ENCODE peak calls at places on chromosome X, in four cellular contexts. E is K562, O is HepG2, U is HCT116. C is an unnamed sample.

GRCh38 chrX:112851806-112852205 is 11.2 kb upstream of the AMOT start:
- DNase-seq in E (no peak), O (no peak), U (no peak), C (no peak)

GRCh38 chrX:19030805-19031204 is 46.9 kb upstream of the PHKA2 start:
- DNase-seq in E (no peak), O (no peak), U (no peak), C (no peak)

GRCh38 chrX:19673334-19674040 is 158.2 kb upstream of the MAP3K15 start:
- DNase-seq in E (no peak), O (peak; percentile 31), U (peak; percentile 82), C (no peak)

GRCh38 chrX:70960728-70961127 is 29.8 kb upstream of the SLC7A3 start:
- DNase-seq in E (no peak), O (no peak), U (no peak), C (no peak)

GRCh38 chrX:71060127-71060526 is 8.0 kb downstream of the SNX12 start:
- DNase-seq in E (no peak), O (no peak), U (no peak), C (no peak)

GRCh38 chrX:19958530-19959486 is 32.1 kb downstream of the BCLAF3 start:
- DNase-seq in E (no peak), O (peak; percentile 57), U (no peak), C (no peak)

GRCh38 chrX:36867143-36867542 is 141.0 kb upstream of the FAM47C start:
- DNase-seq in E (peak; percentile 10), O (peak; percentile 2), U (no peak), C (no peak)

GRCh38 chrX:37652589-37653271 is 32.9 kb upstream of the XK start:
- DNase-seq in E (peak; percentile 73), O (no peak), U (no peak), C (no peak)

GRCh38 chrX:125210146-125210545 is 109.5 kb upstream of the TEX13C start:
- DNase-seq in E (no peak), O (no peak), U (no peak), C (no peak)

GRCh38 chrX:12309733-12310054 is 171.4 kb downstream of the FRMPD4 start:
- DNase-seq in E (no peak), O (no peak), U (no peak), C (no peak)

GRCh38 chrX:63250253-63250868 is 100.8 kb downstream of the SPIN4 start:
- DNase-seq in E (peak; percentile 19), O (peak; percentile 61), U (peak; percentile 69), C (peak; percentile 56)

GRCh38 chrX:140765043-140765784 is 55.7 kb downstream of the LINC00632 start:
- DNase-seq in E (no peak), O (no peak), U (no peak), C (no peak)

GRCh38 chrX:22056235-22056634 is 24.1 kb downstream of the PHEX start:
- DNase-seq in E (no peak), O (no peak), U (no peak), C (no peak)

GRCh38 chrX:134732676-134733075 is 74.4 kb upstream of the PLAC1 start:
- DNase-seq in E (no peak), O (no peak), U (no peak), C (no peak)

GRCh38 chrX:106987488-106987887 is 12.5 kb downstream of the MORC4 start:
- DNase-seq in E (no peak), O (no peak), U (no peak), C (no peak)

GRCh38 chrX:128504496-128504895 is 452.3 kb upstream of the ACTRT1 start:
- DNase-seq in E (no peak), O (no peak), U (no peak), C (no peak)

GRCh38 chrX:71178908-71179307 is 34.3 kb downstream of the NLGN3 start:
- DNase-seq in E (peak; percentile 52), O (peak; percentile 54), U (peak; percentile 39), C (peak; percentile 50)

GRCh38 chrX:54807524-54808108 is at the start of gene MAGED2:
- DNase-seq in E (peak; percentile 15), O (no peak), U (no peak), C (no peak)

GRCh38 chrX:346034-346813 is 27.6 kb upstream of the GTPBP6 start:
- DNase-seq in E (no peak), O (no peak), U (no peak), C (no peak)

GRCh38 chrX:134764202-134764785 is 106.0 kb upstream of the PLAC1 start:
- DNase-seq in E (peak; percentile 73), O (peak; percentile 64), U (peak; percentile 57), C (peak; percentile 61)

GRCh38 chrX:110051559-110051958 is 48.6 kb downstream of the TMEM164 start:
- DNase-seq in E (no peak), O (no peak), U (no peak), C (no peak)

GRCh38 chrX:15525664-15526416 is 25.2 kb downstream of the BMX start:
- DNase-seq in E (no peak), O (no peak), U (no peak), C (no peak)

GRCh38 chrX:16870095-16870860 is at the start of gene RBBP7:
- DNase-seq in E (peak; percentile 94), O (peak; percentile 78), U (peak; percentile 67), C (no peak)

GRCh38 chrX:115344885-115345653 is 55.6 kb downstream of the LUZP4 start:
- DNase-seq in E (no peak), O (peak; percentile 91), U (peak; percentile 29), C (peak; percentile 36)

GRCh38 chrX:115017455-115017854 is at the start of gene IL13RA2:
- DNase-seq in E (peak; percentile 33), O (no peak), U (no peak), C (no peak)

DNA sequence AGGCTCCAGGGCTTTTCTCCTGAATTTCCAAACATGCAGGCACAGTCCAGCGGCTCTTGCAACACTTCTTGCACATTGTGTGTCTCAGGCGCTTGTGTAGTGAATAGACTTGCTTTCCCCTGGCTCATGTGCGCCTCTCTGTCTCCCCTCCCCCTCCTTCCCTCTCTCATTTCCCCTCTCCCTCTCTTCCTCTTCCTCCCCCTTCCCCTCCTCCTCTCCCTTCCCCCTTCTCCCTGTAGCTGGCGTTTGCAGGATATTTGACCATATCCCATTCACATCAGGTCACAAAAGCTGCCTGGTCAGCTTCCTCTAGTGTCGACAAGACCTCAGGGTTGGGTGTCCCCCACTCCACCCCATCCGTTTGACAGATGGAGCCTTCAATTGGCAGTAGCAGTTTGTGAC is 2.4 kb downstream of the CHST7 start:
- DNase-seq in E (no peak), O (peak; percentile 48), U (no peak), C (no peak)
- TF ChIP-seq SIN3A in E (no peak), O (no peak), U (no peak), C (no peak)

DNA sequence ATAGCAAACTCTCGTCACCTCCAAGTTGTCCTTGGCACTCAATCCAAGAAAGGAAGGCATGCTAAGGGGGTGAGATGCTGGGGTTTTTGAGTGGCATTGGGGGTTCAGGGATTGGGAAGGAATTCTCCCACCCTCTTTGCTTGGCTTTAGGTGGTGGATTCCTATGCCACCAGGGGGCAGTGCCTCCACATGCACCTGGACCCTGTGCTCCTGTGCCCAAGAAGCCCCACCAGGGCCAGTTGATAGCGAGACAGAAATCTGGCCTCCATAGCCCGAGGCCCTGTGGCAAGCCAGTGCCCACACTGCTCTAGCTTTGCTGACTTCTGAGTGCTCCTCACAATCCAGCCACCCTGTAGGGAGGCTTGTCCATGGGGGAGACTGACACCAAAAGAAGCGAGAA is 2.0 kb upstream of the FATE1 start:
- DNase-seq in E (peak; percentile 53), O (peak; percentile 0), U (peak; percentile 2), C (peak; percentile 5)
- TF ChIP-seq TCF7L2 in E (no peak), O (no peak), U (no peak), C (no peak)

GRCh38 chrX:53440631-53441517 is 6.7 kb upstream of the HSD17B10 start:
- DNase-seq in E (no peak), O (peak; percentile 20), U (no peak), C (no peak)
- TF ChIP-seq SIN3A in E (no peak), O (no peak), U (no peak), C (no peak)

GRCh38 chrX:2689773-2690666 is 1.1 kb upstream of the CD99 start:
- DNase-seq in E (no peak), O (peak; percentile 78), U (no peak), C (no peak)
- TF ChIP-seq TCF7L2 in E (no peak), O (no peak), U (no peak), C (no peak)

GRCh38 chrX:119694601-119695534 is 1.9 kb upstream of the SEPTIN6 start:
- DNase-seq in E (no peak), O (peak; percentile 39), U (no peak), C (no peak)

GRCh38 chrX:119695535-119696050 is 2.6 kb upstream of the SEPTIN6 start:
- DNase-seq in E (no peak), O (no peak), U (no peak), C (no peak)

GRCh38 chrX:119693996-119694451 is 1.1 kb upstream of the SEPTIN6 start:
- DNase-seq in E (no peak), O (no peak), U (no peak), C (no peak)

GRCh38 chrX:119698835-119699234 is 5.9 kb upstream of the SEPTIN6 start:
- DNase-seq in E (peak; percentile 23), O (peak; percentile 41), U (peak; percentile 47), C (peak; percentile 47)

DNA sequence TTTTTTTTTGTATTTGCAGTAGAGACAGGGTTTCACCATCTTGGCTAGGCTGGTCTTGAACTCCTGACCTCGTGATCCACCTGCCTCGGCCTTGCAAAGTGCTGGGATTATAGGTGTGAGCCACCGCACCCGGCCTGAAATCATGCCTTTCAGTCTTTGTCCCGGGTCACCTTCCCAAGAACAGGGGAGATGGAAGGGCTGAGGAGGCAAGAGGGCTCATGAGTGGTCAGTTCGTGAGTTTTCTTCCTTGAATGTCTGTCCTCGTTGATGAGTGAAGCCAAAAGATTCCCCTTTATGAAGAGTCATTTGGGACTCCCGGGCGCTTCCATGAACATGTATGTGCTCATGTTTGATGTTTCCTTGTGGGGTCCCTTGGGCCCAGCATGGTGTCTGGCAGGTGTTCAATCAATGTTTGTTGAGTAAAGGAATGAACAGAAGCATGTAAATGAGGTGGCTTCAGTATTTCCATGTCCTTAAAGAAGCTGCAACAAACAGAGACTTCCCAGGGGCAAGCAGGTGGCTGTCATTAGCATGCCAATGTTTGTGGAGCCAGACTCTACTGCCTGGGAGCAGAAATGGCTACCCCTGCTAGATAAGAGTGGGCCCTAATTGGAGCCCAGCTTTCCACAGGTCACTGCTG is 3.4 kb upstream of the SEPTIN6 start:
- DNase-seq in E (no peak), O (no peak), U (no peak), C (no peak)
- TF ChIP-seq SIN3A in E (no peak), O (no peak), U (no peak), C (no peak)

GRCh38 chrX:43880439-43880838 is 1.8 kb downstream of the MAOB start:
- DNase-seq in E (no peak), O (no peak), U (peak; percentile 48), C (no peak)
- TF ChIP-seq TCF7L2 in E (no peak), O (no peak), U (no peak), C (no peak)

DNA sequence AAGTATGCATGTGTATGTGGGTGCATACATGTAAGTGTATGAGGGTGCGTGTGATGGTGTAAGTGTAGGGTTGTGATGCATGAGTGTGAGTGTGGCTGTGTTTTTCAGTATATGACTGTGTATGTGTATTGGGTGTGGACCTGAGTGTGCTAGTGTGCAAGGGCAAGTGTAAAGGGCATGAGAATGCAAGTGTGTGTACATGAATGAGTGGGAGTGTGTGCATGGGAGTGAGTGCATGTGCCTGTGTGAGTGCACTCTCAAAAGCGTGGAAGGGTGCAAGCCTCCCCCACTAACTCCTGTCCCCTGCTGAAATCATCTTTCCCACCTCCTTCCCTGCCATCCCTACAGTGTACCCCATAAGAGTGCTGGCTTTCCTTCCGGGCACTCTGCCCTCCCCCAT is 225.1 kb upstream of the PRKX start:
- DNase-seq in E (no peak), O (no peak), U (no peak), C (no peak)
- TF ChIP-seq SIN3A in E (no peak), O (no peak), U (no peak), C (no peak)

GRCh38 chrX:26783512-26784225 is 567.7 kb downstream of the MAGEB5 start:
- DNase-seq in E (peak; percentile 2), O (peak; percentile 65), U (peak; percentile 29), C (peak; percentile 10)
- TF ChIP-seq TCF7L2 in E (no peak), O (no peak), U (no peak), C (no peak)

GRCh38 chrX:24464836-24465523 is at the start of gene PDK3:
- DNase-seq in E (peak; percentile 91), O (peak; percentile 73), U (peak; percentile 66), C (no peak)
- TF ChIP-seq SIN3A in E (no peak), O (no peak), U (no peak), C (no peak)

C was measured in Panc1.